ENCODE peak calls at places on chromosomes 12 and 14, in nine cellular contexts. L is H1, F is WTC11, U is endothelial cell of umbilical vein, Q is A549, M is HepG2, E is GM12878, Z is K562, V is SK-N-SH. O is an unnamed sample.

GRCh38 chr12:46795988-46796387 is 29.8 kb downstream of the SLC38A4 start:
- DNase-seq in M (no peak), U (no peak), Q (no peak), L (no peak), F (no peak), E (no peak), Z (no peak), V (no peak), O (no peak)

GRCh38 chr12:104456950-104457745 is 400 bp downstream of the CHST11 start:
- DNase-seq in V (peak; percentile 81), M (no peak), U (peak; percentile 79), E (no peak), Q (peak; percentile 88), Z (peak; percentile 88), L (no peak), F (peak; percentile 55), O (peak; percentile 86)

GRCh38 chr14:42110167-42110566 is 503.5 kb downstream of the LRFN5 start:
- DNase-seq in E (no peak), M (peak; percentile 27), L (no peak), Q (peak; percentile 66), F (no peak), U (no peak), Z (no peak), V (peak; percentile 1), O (peak; percentile 42)

GRCh38 chr12:95484524-95484923 is 10.6 kb downstream of the METAP2 start:
- DNase-seq in V (peak; percentile 13), Z (no peak), F (no peak), M (no peak), E (no peak), U (peak; percentile 37), Q (no peak), L (no peak), O (no peak)

GRCh38 chr12:121295746-121296617 is 527 bp downstream of the CAMKK2 start:
- DNase-seq in U (peak; percentile 13), E (no peak), F (peak; percentile 38), M (peak; percentile 27), V (peak; percentile 64), Z (peak; percentile 47), Q (peak; percentile 39), L (no peak), O (peak; percentile 59)

GRCh38 chr14:64234877-64235651 is 59.1 kb downstream of the ESR2 start:
- DNase-seq in F (no peak), L (no peak), E (no peak), Q (no peak), M (no peak), V (peak; percentile 70), Z (no peak), U (no peak), O (no peak)

GRCh38 chr12:117749431-117749830 is 219.4 kb downstream of the KSR2 start:
- DNase-seq in Q (no peak), F (no peak), V (no peak), U (no peak), E (no peak), M (no peak), L (no peak), Z (no peak), O (no peak)

GRCh38 chr12:1911598-1912575 is 6.6 kb downstream of the CACNA2D4 start:
- DNase-seq in V (peak; percentile 16), Q (no peak), M (no peak), U (no peak), Z (no peak), E (no peak), L (no peak), F (no peak), O (peak; percentile 2)

GRCh38 chr14:79842270-79842669 is 369.0 kb downstream of the DIO2 start:
- DNase-seq in V (no peak), L (no peak), Z (no peak), F (no peak), Q (peak; percentile 20), E (no peak), U (no peak), M (no peak), O (no peak)

GRCh38 chr12:24143928-24144327 is 194.5 kb upstream of the SOX5 start:
- DNase-seq in Z (no peak), F (no peak), M (no peak), Q (no peak), U (no peak), L (no peak), E (no peak), V (no peak), O (no peak)

GRCh38 chr12:132084681-132085635 is 59.2 kb downstream of the DDX51 start:
- DNase-seq in M (peak; percentile 84), F (peak; percentile 68), L (no peak), V (peak; percentile 87), Q (peak; percentile 56), Z (peak; percentile 93), U (peak; percentile 68), E (no peak), O (peak; percentile 82)

GRCh38 chr12:106918746-106919145 is 37.0 kb upstream of the TMEM263 start:
- DNase-seq in U (peak; percentile 60), Z (peak; percentile 44), L (peak; percentile 25), F (peak; percentile 50), Q (peak; percentile 43), M (peak; percentile 30), V (peak; percentile 59), E (no peak), O (peak; percentile 60)

GRCh38 chr12:55704824-55705780 is 2.6 kb downstream of the ITGA7 start:
- DNase-seq in Z (no peak), U (no peak), Q (no peak), M (peak; percentile 68), L (no peak), E (no peak), V (no peak), F (no peak), O (no peak)

GRCh38 chr12:24975425-24975824 is 26.5 kb upstream of the BCAT1 start:
- DNase-seq in U (no peak), Z (peak; percentile 17), L (no peak), F (no peak), E (no peak), V (peak; percentile 28), Q (no peak), M (no peak), O (no peak)

GRCh38 chr12:71746983-71747611 is 7.6 kb upstream of the RAB21 start:
- DNase-seq in F (peak; percentile 19), L (no peak), E (peak; percentile 45), Q (peak; percentile 74), Z (peak; percentile 73), M (peak; percentile 66), U (peak; percentile 66), V (peak; percentile 49), O (peak; percentile 74)

GRCh38 chr12:18576104-18576622 is 161.6 kb downstream of the PLCZ1 start:
- DNase-seq in Z (no peak), Q (no peak), U (no peak), L (no peak), F (no peak), V (no peak), E (no peak), M (no peak), O (no peak)

GRCh38 chr12:124296295-124296915 is 1.5 kb downstream of the RFLNA start:
- DNase-seq in U (peak; percentile 37), F (no peak), V (peak; percentile 61), M (no peak), Z (no peak), L (no peak), E (no peak), Q (no peak), O (no peak)

GRCh38 chr12:82685721-82686222 is 934 bp upstream of the TMTC2 start:
- DNase-seq in F (peak; percentile 97), Q (peak; percentile 96), V (peak; percentile 74), L (peak; percentile 72), M (peak; percentile 88), Z (peak; percentile 86), E (peak; percentile 73), U (peak; percentile 93), O (peak; percentile 97)

GRCh38 chr14:91866061-91866460 is 1.3 kb downstream of the TC2N start:
- DNase-seq in M (no peak), F (no peak), V (no peak), Q (no peak), Z (no peak), U (no peak), E (no peak), L (no peak), O (no peak)

GRCh38 chr12:52029686-52030085 is 21.6 kb upstream of the NR4A1 start:
- DNase-seq in U (no peak), L (no peak), F (peak; percentile 79), M (no peak), Q (peak; percentile 76), E (no peak), Z (peak; percentile 55), V (peak; percentile 68), O (peak; percentile 79)

GRCh38 chr12:90280564-90281058 is 572.0 kb upstream of the ATP2B1 start:
- DNase-seq in L (no peak), F (no peak), V (no peak), U (peak; percentile 51), Q (no peak), E (peak; percentile 52), M (no peak), Z (no peak), O (no peak)
- TF ChIP-seq MAX in L (no peak), F (no peak), V (no peak), U (no peak), Q (no peak), E (no peak), M (no peak), Z (no peak), O (no peak)

DNA sequence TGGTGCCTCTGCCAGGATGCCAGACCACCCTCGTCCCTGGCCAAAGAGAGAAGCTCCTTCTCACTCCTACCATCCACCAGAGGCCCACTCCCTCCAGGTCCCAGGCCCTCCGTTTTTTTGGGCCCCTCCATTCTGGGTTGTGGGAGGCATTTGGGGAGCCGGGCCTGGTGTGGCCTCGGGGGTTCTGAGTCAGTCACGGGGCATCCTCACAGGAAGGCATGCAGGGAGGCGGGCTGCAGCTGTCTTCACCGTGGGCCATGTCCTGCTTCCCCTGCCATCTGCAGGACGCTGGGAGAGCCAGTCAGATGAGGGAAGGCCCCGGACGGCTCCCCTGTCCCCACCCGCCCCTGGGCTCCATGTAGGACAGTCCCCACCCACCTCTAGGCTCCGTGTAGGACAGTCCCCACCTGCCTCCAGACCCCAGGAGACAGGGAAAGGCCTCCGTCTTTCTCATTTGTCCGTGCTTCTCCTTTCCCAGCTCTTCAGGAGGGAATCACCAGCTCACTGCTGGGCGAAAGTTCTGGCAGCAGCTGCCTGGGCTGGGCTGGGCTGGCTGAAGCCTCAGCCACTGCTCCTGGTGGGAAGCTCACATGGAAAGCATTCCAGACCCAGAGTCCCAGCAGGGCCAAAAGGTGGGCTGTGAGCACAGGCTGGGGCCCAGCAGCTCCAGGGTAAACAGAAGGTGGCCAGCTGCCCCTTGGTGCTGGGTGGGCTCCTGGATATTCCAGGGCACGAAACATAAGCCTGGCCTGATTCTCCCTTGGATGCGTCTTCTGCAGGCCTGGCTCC is 217.8 kb downstream of the KIF26A start:
- DNase-seq in Q (no peak), E (no peak), F (no peak), V (peak; percentile 62), L (no peak), U (no peak), Z (no peak), M (no peak), O (no peak)
- TF ChIP-seq MAX in Q (no peak), E (no peak), F (no peak), V (no peak), L (no peak), U (no peak), Z (no peak), M (no peak), O (no peak)

GRCh38 chr14:101232340-101233015 is 328.8 kb upstream of the DIO3 start:
- DNase-seq in V (no peak), Q (no peak), M (no peak), F (no peak), E (no peak), U (no peak), Z (no peak), L (no peak), O (no peak)
- TF ChIP-seq MAX in V (no peak), Q (no peak), M (no peak), F (no peak), E (no peak), U (no peak), Z (no peak), L (no peak), O (no peak)

GRCh38 chr14:43399289-43399688 is 1107.8 kb downstream of the FSCB start:
- DNase-seq in Q (no peak), M (no peak), Z (no peak), L (no peak), V (no peak), U (no peak), E (no peak), F (no peak), O (no peak)
- TF ChIP-seq MAX in Q (no peak), M (no peak), Z (no peak), L (no peak), V (no peak), U (no peak), E (no peak), F (no peak), O (no peak)

O was measured in NB4.